ENCODE peak calls at places on chromosomes 3 and 15, in ten cellular contexts. Z is iPS DF 6.9; R is IMR-90; K is right lobe of liver; A is cardiac muscle cell; N is ovary; Y is H7; J is CD8-positive, alpha-beta memory T cell; B is prostate gland; P is GM23248. T is an unnamed sample.

GRCh38 chr3:40741729-40742128 is 217.0 kb downstream of the ZNF621 start:
- DNase-seq in Z (no peak), R (peak; percentile 1), K (no peak), A (no peak), N (no peak), Y (no peak), J (no peak), B (no peak), P (no peak), T (no peak)

GRCh38 chr3:9499455-9500107 is 54.0 kb downstream of the LHFPL4 start:
- DNase-seq in Z (no peak), R (no peak), K (no peak), A (peak; percentile 10), N (no peak), Y (peak; percentile 84), J (no peak), B (no peak), P (peak; percentile 35), T (no peak)

GRCh38 chr3:188124184-188124583 is 29.8 kb upstream of the LPP start:
- DNase-seq in Z (no peak), R (peak; percentile 58), K (no peak), A (no peak), N (no peak), Y (no peak), J (no peak), B (no peak), P (no peak), T (no peak)

GRCh38 chr3:141471160-141471559 is 15.7 kb upstream of the RASA2 start:
- DNase-seq in Z (no peak), R (peak; percentile 88), K (no peak), A (no peak), N (no peak), Y (no peak), J (no peak), B (no peak), P (peak; percentile 73), T (no peak)

GRCh38 chr3:42509111-42509510 is 6.7 kb downstream of the VIPR1 start:
- DNase-seq in Z (no peak), R (no peak), K (peak; percentile 23), A (no peak), N (no peak), Y (no peak), J (no peak), B (no peak), P (no peak), T (no peak)

GRCh38 chr3:136728918-136729317 is 23.3 kb downstream of the STAG1 start:
- DNase-seq in Z (no peak), R (peak; percentile 67), K (no peak), A (no peak), N (no peak), Y (no peak), J (no peak), B (no peak), P (peak; percentile 96), T (no peak)

GRCh38 chr15:74901612-74902063 is 5.0 kb downstream of the FAM219B start:
- DNase-seq in Z (no peak), R (peak; percentile 46), K (peak; percentile 56), A (peak; percentile 62), N (peak; percentile 66), Y (peak; percentile 90), J (peak; percentile 59), B (peak; percentile 63), P (peak; percentile 59), T (peak; percentile 71)

GRCh38 chr15:63357657-63358161 is 23.9 kb downstream of the CA12 start:
- DNase-seq in Z (no peak), R (no peak), K (no peak), A (no peak), N (no peak), Y (no peak), J (no peak), B (no peak), P (no peak), T (no peak)

GRCh38 chr3:192835818-192836468 is 81.7 kb downstream of the MB21D2 start:
- DNase-seq in Z (no peak), R (peak; percentile 71), K (no peak), A (no peak), N (peak; percentile 79), Y (no peak), J (no peak), B (no peak), P (peak; percentile 70), T (no peak)

GRCh38 chr15:41482070-41482469 is 11.6 kb upstream of the ITPKA start:
- DNase-seq in Z (no peak), R (no peak), K (no peak), A (no peak), N (no peak), Y (no peak), J (no peak), B (no peak), P (no peak), T (no peak)

GRCh38 chr3:134212898-134213665 is 37.6 kb downstream of the RYK start:
- DNase-seq in Z (peak; percentile 77), R (peak; percentile 74), K (peak; percentile 84), A (peak; percentile 86), N (peak; percentile 88), Y (peak; percentile 30), J (peak; percentile 72), B (peak; percentile 85), P (peak; percentile 72), T (peak; percentile 87)

GRCh38 chr15:65336369-65336766 is 31.9 kb downstream of the RNU5B-1 start:
- DNase-seq in Z (no peak), R (no peak), K (no peak), A (no peak), N (no peak), Y (peak; percentile 76), J (no peak), B (no peak), P (no peak), T (no peak)

DNA sequence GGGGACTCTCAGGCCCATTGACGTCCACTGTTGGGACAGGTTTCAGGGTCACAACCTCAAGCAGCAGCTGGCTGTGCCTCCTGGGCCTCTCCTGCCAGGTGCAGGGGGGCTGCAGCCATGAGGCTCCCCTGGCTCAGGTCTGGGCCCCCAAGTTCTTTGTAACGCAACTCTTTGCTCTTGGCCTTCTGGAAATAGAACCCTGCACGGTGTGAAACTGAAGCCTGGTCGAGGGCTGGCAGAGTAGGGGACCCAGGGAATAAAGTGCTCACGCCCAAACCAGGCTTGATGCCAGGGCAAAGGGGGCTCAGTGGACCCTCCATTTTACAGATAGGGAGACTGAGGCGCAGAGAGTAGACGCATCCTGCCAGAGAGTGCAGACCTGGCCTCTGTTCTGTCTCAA is 771 bp downstream of the CALML4 start:
- DNase-seq in Z (no peak), R (no peak), K (peak; percentile 43), A (no peak), N (no peak), Y (peak; percentile 38), J (no peak), B (no peak), P (no peak), T (no peak)
- H3K4me3 ChIP-seq in Z (no peak overlapping the region), R (no peak overlapping the region), K (no peak overlapping the region), A (no peak overlapping the region), N (no peak overlapping the region), Y (no peak overlapping the region), J (no peak overlapping the region), B (no peak overlapping the region), P (no peak overlapping the region), T (no peak overlapping the region)

GRCh38 chr3:69763976-69764851 is 24.9 kb downstream of the MITF start:
- DNase-seq in Z (no peak), R (no peak), K (no peak), A (no peak), N (no peak), Y (no peak), J (no peak), B (no peak), P (no peak), T (no peak)

GRCh38 chr3:69764861-69765260 is 25.6 kb downstream of the MITF start:
- DNase-seq in Z (no peak), R (no peak), K (no peak), A (peak; percentile 58), N (no peak), Y (no peak), J (no peak), B (no peak), P (no peak), T (peak; percentile 16)

GRCh38 chr3:69761896-69762789 is 22.9 kb downstream of the MITF start:
- DNase-seq in Z (no peak), R (peak; percentile 88), K (no peak), A (no peak), N (no peak), Y (no peak), J (no peak), B (no peak), P (peak; percentile 82), T (no peak)

GRCh38 chr3:69762790-69763229 is 23.5 kb downstream of the MITF start:
- DNase-seq in Z (no peak), R (no peak), K (no peak), A (no peak), N (no peak), Y (no peak), J (no peak), B (no peak), P (no peak), T (no peak)

DNA sequence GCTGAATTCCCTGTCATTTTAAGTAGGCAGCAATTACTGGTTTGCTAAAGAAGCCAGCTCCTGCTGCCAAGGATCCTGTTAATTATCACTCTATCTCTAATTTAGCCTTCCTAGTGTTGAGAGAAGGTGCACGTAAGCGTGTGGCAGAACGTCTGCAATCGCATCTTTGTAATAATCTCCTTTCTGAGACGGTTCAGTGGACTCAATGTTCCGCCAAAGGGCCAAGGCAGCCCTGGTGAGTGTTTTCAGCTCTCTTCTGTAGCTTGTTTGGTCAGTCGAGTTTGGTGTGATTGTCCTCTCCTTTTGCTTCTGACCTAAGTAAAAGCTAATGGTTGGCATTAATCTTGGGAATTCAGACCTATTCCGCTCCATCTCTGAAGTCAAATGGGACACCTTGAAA is 24.2 kb downstream of the MITF start:
- DNase-seq in Z (no peak), R (no peak), K (no peak), A (no peak), N (no peak), Y (no peak), J (no peak), B (no peak), P (no peak), T (no peak)
- H3K4me3 ChIP-seq in Z (no peak overlapping the region), R (no peak overlapping the region), K (no peak overlapping the region), A (no peak overlapping the region), N (peak overlapping the region; percentile 5), Y (no peak overlapping the region), J (no peak overlapping the region), B (no peak overlapping the region), P (no peak overlapping the region), T (no peak overlapping the region)

DNA sequence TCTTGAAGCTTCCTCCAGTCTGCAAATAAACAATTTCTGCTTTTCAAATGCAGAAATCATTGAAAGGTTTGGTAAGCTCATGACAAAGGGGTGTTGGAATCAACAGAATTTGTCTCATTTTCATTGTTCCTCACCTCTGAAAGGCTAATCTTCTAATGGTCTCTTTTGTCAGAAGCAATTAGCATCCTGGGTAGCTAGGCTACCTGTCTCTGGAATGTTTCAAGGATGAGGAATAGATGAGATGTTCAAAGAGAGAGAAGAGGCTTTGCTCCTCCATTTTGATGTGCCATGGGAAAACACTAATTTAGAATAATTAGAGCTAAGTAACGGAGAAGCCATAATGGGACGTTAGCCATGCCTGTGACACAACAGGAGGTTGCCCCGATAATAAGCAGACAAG is 43.5 kb upstream of the SIAH2 start:
- DNase-seq in Z (no peak), R (no peak), K (no peak), A (no peak), N (no peak), Y (peak; percentile 33), J (no peak), B (no peak), P (no peak), T (no peak)
- H3K4me3 ChIP-seq in Z (no peak overlapping the region), R (no peak overlapping the region), K (no peak overlapping the region), A (no peak overlapping the region), N (no peak overlapping the region), Y (no peak overlapping the region), J (no peak overlapping the region), B (no peak overlapping the region), P (no peak overlapping the region), T (no peak overlapping the region)

GRCh38 chr3:13042932-13043275 is 30.3 kb downstream of the IQSEC1 start:
- DNase-seq in Z (no peak), R (no peak), K (no peak), A (no peak), N (no peak), Y (peak; percentile 77), J (no peak), B (no peak), P (no peak), T (no peak)
- H3K4me3 ChIP-seq in Z (no peak overlapping the region), R (no peak overlapping the region), K (no peak overlapping the region), A (no peak overlapping the region), N (no peak overlapping the region), Y (no peak overlapping the region), J (no peak overlapping the region), B (no peak overlapping the region), P (no peak overlapping the region), T (no peak overlapping the region)

T was measured in body of pancreas.